ENCODE peak calls at places on chromosome 19, in eight cellular contexts. Z is GM23248, B is KBM-7, C is GM04504, F is psoas muscle, R is hypothalamus, J is fibroblast of lung, D is NCI-H187. N is an unnamed sample.

GRCh38 chr19:4705413-4706131 is 18.1 kb downstream of the DPP9 start:
- DNase-seq in R (no peak), F (no peak), C (no peak), D (no peak), Z (no peak), J (no peak), B (no peak), N (no peak)

GRCh38 chr19:40589723-40590429 is 11.3 kb upstream of the LTBP4 start:
- DNase-seq in J (no peak), R (no peak), Z (no peak), C (no peak), D (no peak), F (no peak), B (no peak), N (no peak)

GRCh38 chr19:46371371-46371901 is 24.5 kb downstream of the PPP5C start:
- DNase-seq in F (no peak), B (no peak), D (no peak), C (no peak), J (peak), R (no peak), Z (no peak), N (no peak)

GRCh38 chr19:55372316-55373081 is 2.2 kb upstream of the IL11 start:
- DNase-seq in C (no peak), D (no peak), B (no peak), J (peak), Z (peak), R (no peak), F (no peak), N (no peak)

GRCh38 chr19:1866693-1867358 is 3.4 kb upstream of the KLF16 start:
- DNase-seq in R (no peak), C (no peak), F (no peak), Z (no peak), J (no peak), B (no peak), D (no peak), N (no peak)

GRCh38 chr19:50983625-50984292 is at the start of gene KLK7:
- DNase-seq in B (no peak), R (no peak), J (no peak), C (no peak), Z (no peak), F (no peak), D (no peak), N (no peak)

GRCh38 chr19:35557539-35558399 is 5.7 kb downstream of the ATP4A start:
- DNase-seq in C (no peak), Z (peak), R (no peak), D (peak), F (peak), J (peak), B (peak), N (no peak)

GRCh38 chr19:35733180-35734125 is 8.8 kb downstream of the IGFLR1 start:
- DNase-seq in C (no peak), R (no peak), Z (peak), D (no peak), J (no peak), B (no peak), F (no peak), N (no peak)

GRCh38 chr19:6801397-6802086 is 29.0 kb downstream of the VAV1 start:
- DNase-seq in C (no peak), D (no peak), Z (peak), R (peak), J (peak), B (peak), F (peak), N (peak)

GRCh38 chr19:46746281-46746965 is at the start of gene STRN4:
- DNase-seq in C (no peak), R (peak), Z (peak), B (no peak), J (peak), F (peak), D (peak), N (peak)

GRCh38 chr19:36121486-36122124 is 6.3 kb downstream of the TBCB start:
- DNase-seq in Z (no peak), C (no peak), B (peak), J (no peak), R (no peak), D (no peak), F (no peak), N (no peak)

GRCh38 chr19:31629936-31630335 is 280.7 kb upstream of the TSHZ3 start:
- DNase-seq in F (no peak), C (no peak), D (no peak), R (no peak), Z (no peak), B (no peak), J (no peak), N (no peak)

GRCh38 chr19:29062486-29063435 is 150.2 kb downstream of the UQCRFS1 start:
- DNase-seq in J (no peak), D (no peak), C (no peak), F (no peak), B (no peak), R (no peak), Z (no peak), N (no peak)

GRCh38 chr19:46660008-46660517 is 919 bp downstream of the DACT3 start:
- DNase-seq in F (no peak), C (no peak), B (no peak), R (peak), J (no peak), Z (peak), D (no peak), N (peak)

GRCh38 chr19:5718032-5718578 is 1.8 kb downstream of the LONP1 start:
- DNase-seq in D (no peak), Z (peak), B (no peak), C (no peak), J (peak), R (no peak), F (no peak), N (no peak)

GRCh38 chr19:1151037-1151716 is 22.9 kb downstream of the SBNO2 start:
- DNase-seq in B (no peak), C (no peak), Z (no peak), R (no peak), F (peak), J (no peak), D (no peak), N (no peak)

GRCh38 chr19:49441210-49441959 is at the start of gene SLC17A7:
- DNase-seq in J (no peak), F (peak), R (no peak), C (no peak), Z (peak), B (peak), D (no peak), N (no peak)

N was measured in globus pallidus.